ENCODE peak calls at places on chromosomes 3 and 15, in six cellular contexts. K is H9, B is IMR-90, P is H1, U is mesenchymal stem cell, T is neuronal stem cell. Z is an unnamed sample.

GRCh38 chr3:159486580-159486979 is 502.1 kb upstream of the IL12A start:
- DNase-seq in K (peak; percentile 64), B (peak; percentile 8), P (peak; percentile 52), U (no peak), T (no peak), Z (no peak)

GRCh38 chr3:5813521-5813920 is 626.0 kb downstream of the EDEM1 start:
- DNase-seq in K (no peak), B (no peak), P (no peak), U (no peak), T (no peak), Z (no peak)

GRCh38 chr15:64501396-64501716 is 41.0 kb downstream of the ZNF609 start:
- DNase-seq in K (no peak), B (no peak), P (no peak), U (no peak), T (no peak), Z (no peak)

GRCh38 chr3:99482191-99482590 is 156.2 kb upstream of the COL8A1 start:
- DNase-seq in K (no peak), B (no peak), P (no peak), U (no peak), T (no peak), Z (no peak)

GRCh38 chr3:60017631-60018030 is 967.8 kb upstream of the CFAP20DC start:
- DNase-seq in K (no peak), B (no peak), P (no peak), U (no peak), T (no peak), Z (no peak)

GRCh38 chr3:172155880-172156279 is 116.5 kb downstream of the FNDC3B start:
- DNase-seq in K (no peak), B (no peak), P (no peak), U (no peak), T (no peak), Z (no peak)

GRCh38 chr3:33061782-33062181 is 35.2 kb downstream of the GLB1 start:
- DNase-seq in K (no peak), B (peak; percentile 83), P (no peak), U (peak; percentile 44), T (no peak), Z (no peak)

GRCh38 chr15:71288348-71288955 is 173.2 kb downstream of the THSD4 start:
- DNase-seq in K (no peak), B (peak; percentile 74), P (no peak), U (peak; percentile 64), T (no peak), Z (no peak)

GRCh38 chr3:28840976-28841376 is 439.9 kb upstream of the RBMS3 start:
- DNase-seq in K (no peak), B (no peak), P (no peak), U (no peak), T (no peak), Z (no peak)

GRCh38 chr3:65928110-65928509 is 110.6 kb downstream of the MAGI1 start:
- DNase-seq in K (no peak), B (no peak), P (no peak), U (no peak), T (no peak), Z (no peak)

GRCh38 chr3:179038216-179038898 is 33.3 kb downstream of the ZMAT3 start:
- DNase-seq in K (no peak), B (no peak), P (no peak), U (no peak), T (no peak), Z (peak; percentile 49)
- H3K4me2 ChIP-seq in K (no peak overlapping the region), B (no peak overlapping the region), P (no peak overlapping the region), U (peak overlapping the region; percentile 16), T (no peak overlapping the region), Z (no peak overlapping the region)

GRCh38 chr3:184236636-184237035 is 7.3 kb downstream of the VWA5B2 start:
- DNase-seq in K (no peak), B (no peak), P (no peak), U (no peak), T (no peak), Z (no peak)

GRCh38 chr3:184236033-184236410 is 6.6 kb downstream of the VWA5B2 start:
- DNase-seq in K (no peak), B (no peak), P (no peak), U (no peak), T (no peak), Z (no peak)

GRCh38 chr3:184234224-184234623 is 4.8 kb downstream of the VWA5B2 start:
- DNase-seq in K (no peak), B (peak; percentile 83), P (no peak), U (peak; percentile 68), T (no peak), Z (no peak)

GRCh38 chr3:184234671-184235380 is 5.4 kb downstream of the VWA5B2 start:
- DNase-seq in K (no peak), B (no peak), P (no peak), U (no peak), T (no peak), Z (no peak)

DNA sequence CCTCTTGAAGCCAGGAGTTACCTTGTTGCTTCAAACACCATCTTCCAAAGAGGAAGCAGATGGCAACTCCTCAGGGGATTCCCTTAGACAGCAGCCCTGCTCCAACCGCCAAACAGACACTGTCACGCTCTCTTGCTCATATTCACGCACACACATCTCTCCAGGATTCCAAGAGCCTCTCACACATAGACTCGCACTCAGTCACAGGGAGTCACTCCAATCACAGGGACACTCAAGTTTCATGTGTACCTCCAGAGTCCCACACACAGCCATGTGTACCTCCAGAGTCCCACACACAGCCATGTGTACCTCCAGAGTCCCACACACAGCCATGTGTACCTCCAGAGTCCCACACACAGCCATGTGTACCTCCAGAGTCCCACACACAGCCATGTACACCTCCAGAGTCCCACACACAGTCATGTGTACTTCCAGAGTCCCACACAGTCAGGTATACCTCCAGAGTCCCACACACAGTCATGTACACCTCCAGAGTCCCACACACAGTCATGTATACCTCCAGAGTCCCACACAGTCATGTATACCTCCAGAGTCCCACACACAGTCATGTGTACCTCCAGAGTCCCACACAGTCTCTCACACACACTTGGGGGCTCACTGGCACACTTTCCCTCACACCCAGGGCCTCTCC is 6.1 kb downstream of the VWA5B2 start:
- DNase-seq in K (no peak), B (no peak), P (no peak), U (no peak), T (no peak), Z (no peak)
- H4K91ac ChIP-seq in K (no peak overlapping the region), B (no peak overlapping the region), P (no peak overlapping the region), U (no peak overlapping the region), T (no peak overlapping the region), Z (no peak overlapping the region)

DNA sequence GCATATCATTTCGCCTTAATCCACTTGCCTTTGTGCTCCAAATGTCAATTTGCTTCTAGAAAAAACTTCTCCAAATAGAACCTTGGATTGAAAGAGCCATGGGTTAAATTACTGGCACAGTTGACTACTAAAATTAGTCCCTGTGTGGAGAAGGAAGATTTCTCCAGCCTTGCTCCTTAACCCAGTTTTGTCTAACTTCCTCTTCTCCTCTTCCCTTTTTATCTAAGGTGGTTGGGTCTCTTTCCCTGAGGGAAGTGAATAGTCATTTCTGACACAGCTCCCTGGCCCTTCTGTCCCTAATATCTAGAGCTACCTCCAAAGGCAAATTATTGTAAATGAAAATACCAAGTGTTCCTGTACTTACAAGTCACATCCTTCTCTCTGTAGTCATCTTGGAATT is 527.9 kb upstream of the TBL1XR1 start:
- DNase-seq in K (no peak), B (no peak), P (no peak), U (no peak), T (no peak), Z (no peak)
- H2AFZ ChIP-seq in K (no peak overlapping the region), B (no peak overlapping the region), P (no peak overlapping the region), U (no peak overlapping the region), T (peak overlapping the region; percentile 46), Z (no peak overlapping the region)

DNA sequence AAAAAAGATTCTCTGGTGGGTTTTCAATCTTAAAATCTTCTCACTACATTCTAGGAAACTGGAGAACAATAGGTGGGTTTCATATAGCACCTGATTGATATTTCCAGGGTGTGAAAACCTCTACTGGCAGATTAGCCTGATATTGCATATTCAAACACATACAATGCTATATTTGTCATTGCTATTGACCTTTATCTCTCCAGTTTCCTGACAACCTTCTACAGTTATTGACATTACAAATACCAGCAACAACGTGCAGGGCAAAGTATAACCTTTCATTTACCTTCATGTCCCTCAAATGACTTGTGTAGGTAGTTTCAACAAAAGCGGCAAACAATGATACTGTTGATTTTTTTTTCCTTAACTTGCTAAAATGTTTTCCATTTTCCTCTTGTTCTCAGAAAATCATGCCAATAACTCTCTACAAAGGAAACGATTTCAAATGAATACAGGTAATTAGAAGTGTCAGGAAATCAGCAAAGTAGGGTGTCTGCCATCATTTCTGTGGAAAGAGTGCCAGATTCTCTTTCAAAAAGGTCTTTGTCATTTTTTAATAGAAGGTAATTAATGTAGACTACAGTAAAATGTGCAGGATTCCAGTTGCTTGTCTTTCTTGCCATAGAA is 72.6 kb upstream of the CDIN1 start:
- DNase-seq in K (no peak), B (no peak), P (no peak), U (no peak), T (no peak), Z (no peak)
- H3K4me2 ChIP-seq in K (no peak overlapping the region), B (no peak overlapping the region), P (no peak overlapping the region), U (no peak overlapping the region), T (no peak overlapping the region), Z (no peak overlapping the region)

GRCh38 chr3:128997486-128997885 is 3.6 kb upstream of the CFAP92 start:
- DNase-seq in K (no peak), B (no peak), P (no peak), U (no peak), T (no peak), Z (no peak)
- H4K91ac ChIP-seq in K (no peak overlapping the region), B (no peak overlapping the region), P (no peak overlapping the region), U (no peak overlapping the region), T (no peak overlapping the region), Z (no peak overlapping the region)

GRCh38 chr3:149800693-149801092 is 8.3 kb upstream of the ANKUB1 start:
- DNase-seq in K (no peak), B (no peak), P (no peak), U (no peak), T (no peak), Z (no peak)

GRCh38 chr3:149801639-149802038 is 9.3 kb upstream of the ANKUB1 start:
- DNase-seq in K (no peak), B (no peak), P (no peak), U (no peak), T (no peak), Z (no peak)

GRCh38 chr3:149806171-149806778 is 6.7 kb upstream of the RNF13 start:
- DNase-seq in K (no peak), B (no peak), P (no peak), U (no peak), T (no peak), Z (no peak)

DNA sequence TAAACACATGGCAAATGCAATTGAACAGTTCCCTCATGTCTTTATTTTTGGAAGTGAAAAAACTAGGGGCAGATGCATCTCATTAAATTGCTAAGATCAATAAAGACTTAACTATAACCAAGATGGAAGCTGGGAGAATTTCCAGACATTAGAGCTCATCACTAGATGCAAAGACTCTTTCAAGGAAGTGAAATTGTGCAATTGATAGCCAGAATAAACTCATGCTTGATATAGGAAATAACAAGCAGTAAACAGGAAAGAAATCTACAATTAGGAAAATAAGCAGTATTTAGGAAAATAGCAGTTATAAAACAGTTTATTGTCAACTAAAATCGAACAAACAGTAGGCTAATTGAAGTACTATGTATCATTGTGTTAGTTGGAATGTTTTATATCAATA is 8.8 kb upstream of the ANKUB1 start:
- DNase-seq in K (no peak), B (no peak), P (no peak), U (no peak), T (no peak), Z (no peak)
- H2AFZ ChIP-seq in K (no peak overlapping the region), B (no peak overlapping the region), P (no peak overlapping the region), U (no peak overlapping the region), T (peak overlapping the region; percentile 1), Z (no peak overlapping the region)